ENCODE peak calls at places on chromosome 14, in seven cellular contexts. One of them, this sample, is unnamed.

GRCh38 chr14:34030864-34031263 is 80.0 kb upstream of the EGLN3 start:
- DNase-seq in anterior cingulate cortex: peak; percentile 8
- DNase-seq in RWPE1: no peak
- DNase-seq in hippocampal formation: peak; percentile 24
- DNase-seq in CD4-positive, alpha-beta T cell: no peak
- DNase-seq in endothelial cell: no peak
- DNase-seq in Daoy: peak; percentile 20
- DNase-seq in this sample: no peak

GRCh38 chr14:99128185-99128584 is 143.8 kb downstream of the BCL11B start:
- DNase-seq in Daoy: no peak
- DNase-seq in anterior cingulate cortex: no peak
- DNase-seq in RWPE1: no peak
- DNase-seq in endothelial cell: peak; percentile 1
- DNase-seq in hippocampal formation: no peak
- DNase-seq in CD4-positive, alpha-beta T cell: no peak
- DNase-seq in this sample: no peak

GRCh38 chr14:77598366-77599050 is 17.9 kb downstream of the SPTLC2 start:
- DNase-seq in endothelial cell: no peak
- DNase-seq in anterior cingulate cortex: no peak
- DNase-seq in hippocampal formation: no peak
- DNase-seq in RWPE1: no peak
- DNase-seq in CD4-positive, alpha-beta T cell: peak; percentile 15
- DNase-seq in Daoy: no peak
- DNase-seq in this sample: no peak

GRCh38 chr14:87756661-87757060 is 236.3 kb downstream of the GALC start:
- DNase-seq in RWPE1: no peak
- DNase-seq in anterior cingulate cortex: no peak
- DNase-seq in CD4-positive, alpha-beta T cell: no peak
- DNase-seq in endothelial cell: no peak
- DNase-seq in hippocampal formation: no peak
- DNase-seq in Daoy: no peak
- DNase-seq in this sample: no peak

GRCh38 chr14:23525611-23526010 is 26.0 kb downstream of the ZFHX2 start:
- DNase-seq in CD4-positive, alpha-beta T cell: no peak
- DNase-seq in endothelial cell: no peak
- DNase-seq in hippocampal formation: no peak
- DNase-seq in RWPE1: no peak
- DNase-seq in anterior cingulate cortex: no peak
- DNase-seq in Daoy: no peak
- DNase-seq in this sample: no peak

GRCh38 chr14:103296007-103296406 is 38.0 kb upstream of the EIF5 start:
- DNase-seq in anterior cingulate cortex: no peak
- DNase-seq in CD4-positive, alpha-beta T cell: no peak
- DNase-seq in endothelial cell: no peak
- DNase-seq in Daoy: peak; percentile 71
- DNase-seq in RWPE1: no peak
- DNase-seq in hippocampal formation: no peak
- DNase-seq in this sample: peak; percentile 85

GRCh38 chr14:104747876-104748275 is 5.1 kb upstream of the SIVA1 start:
- DNase-seq in anterior cingulate cortex: no peak
- DNase-seq in endothelial cell: no peak
- DNase-seq in RWPE1: no peak
- DNase-seq in hippocampal formation: no peak
- DNase-seq in Daoy: no peak
- DNase-seq in CD4-positive, alpha-beta T cell: no peak
- DNase-seq in this sample: no peak

GRCh38 chr14:72792051-72792788 is 101.7 kb downstream of the DPF3 start:
- DNase-seq in hippocampal formation: peak; percentile 58
- DNase-seq in endothelial cell: no peak
- DNase-seq in Daoy: no peak
- DNase-seq in RWPE1: no peak
- DNase-seq in CD4-positive, alpha-beta T cell: no peak
- DNase-seq in anterior cingulate cortex: peak; percentile 64
- DNase-seq in this sample: no peak

GRCh38 chr14:90774316-90774715 is 41.9 kb downstream of the TTC7B start:
- DNase-seq in anterior cingulate cortex: no peak
- DNase-seq in endothelial cell: no peak
- DNase-seq in hippocampal formation: no peak
- DNase-seq in CD4-positive, alpha-beta T cell: no peak
- DNase-seq in RWPE1: no peak
- DNase-seq in Daoy: no peak
- DNase-seq in this sample: no peak

GRCh38 chr14:23405516-23406025 is 2.5 kb downstream of the MYH6 start:
- DNase-seq in anterior cingulate cortex: no peak
- DNase-seq in Daoy: no peak
- DNase-seq in endothelial cell: no peak
- DNase-seq in hippocampal formation: no peak
- DNase-seq in CD4-positive, alpha-beta T cell: no peak
- DNase-seq in RWPE1: no peak
- DNase-seq in this sample: no peak

GRCh38 chr14:78902010-78902623 is 731.9 kb downstream of the NRXN3 start:
- DNase-seq in endothelial cell: peak; percentile 66
- DNase-seq in Daoy: no peak
- DNase-seq in anterior cingulate cortex: peak; percentile 38
- DNase-seq in CD4-positive, alpha-beta T cell: no peak
- DNase-seq in hippocampal formation: peak; percentile 69
- DNase-seq in RWPE1: no peak
- DNase-seq in this sample: peak; percentile 51

GRCh38 chr14:60160422-60160821 is 4.8 kb downstream of the DHRS7 start:
- DNase-seq in CD4-positive, alpha-beta T cell: no peak
- DNase-seq in hippocampal formation: no peak
- DNase-seq in endothelial cell: no peak
- DNase-seq in anterior cingulate cortex: no peak
- DNase-seq in RWPE1: no peak
- DNase-seq in Daoy: no peak
- DNase-seq in this sample: no peak

GRCh38 chr14:50062438-50063039 is 53.8 kb downstream of the VCPKMT start:
- DNase-seq in hippocampal formation: no peak
- DNase-seq in CD4-positive, alpha-beta T cell: peak; percentile 89
- DNase-seq in anterior cingulate cortex: no peak
- DNase-seq in Daoy: peak; percentile 89
- DNase-seq in endothelial cell: no peak
- DNase-seq in RWPE1: peak; percentile 76
- DNase-seq in this sample: peak; percentile 80

GRCh38 chr14:78135450-78135891 is 34.7 kb upstream of the NRXN3 start:
- DNase-seq in endothelial cell: no peak
- DNase-seq in RWPE1: peak; percentile 54
- DNase-seq in anterior cingulate cortex: no peak
- DNase-seq in CD4-positive, alpha-beta T cell: no peak
- DNase-seq in hippocampal formation: no peak
- DNase-seq in Daoy: peak; percentile 66
- DNase-seq in this sample: peak; percentile 11

GRCh38 chr14:39145266-39145966 is 24.7 kb downstream of the TRAPPC6B start:
- DNase-seq in hippocampal formation: no peak
- DNase-seq in CD4-positive, alpha-beta T cell: no peak
- DNase-seq in anterior cingulate cortex: no peak
- DNase-seq in RWPE1: no peak
- DNase-seq in Daoy: no peak
- DNase-seq in endothelial cell: no peak
- DNase-seq in this sample: no peak

GRCh38 chr14:106657460-106657859 is 1131.1 kb downstream of the TMEM121 start:
- DNase-seq in hippocampal formation: no peak
- DNase-seq in CD4-positive, alpha-beta T cell: peak; percentile 40
- DNase-seq in RWPE1: no peak
- DNase-seq in endothelial cell: no peak
- DNase-seq in Daoy: no peak
- DNase-seq in anterior cingulate cortex: no peak
- DNase-seq in this sample: no peak

GRCh38 chr14:81837304-81837703 is 303.7 kb upstream of the SEL1L start:
- DNase-seq in CD4-positive, alpha-beta T cell: no peak
- DNase-seq in RWPE1: no peak
- DNase-seq in anterior cingulate cortex: no peak
- DNase-seq in Daoy: no peak
- DNase-seq in endothelial cell: no peak
- DNase-seq in hippocampal formation: no peak
- DNase-seq in this sample: no peak

GRCh38 chr14:77376380-77376770 is 519 bp downstream of the TMED8 start:
- DNase-seq in Daoy: peak; percentile 33
- DNase-seq in hippocampal formation: no peak
- DNase-seq in RWPE1: no peak
- DNase-seq in CD4-positive, alpha-beta T cell: peak; percentile 17
- DNase-seq in anterior cingulate cortex: peak; percentile 30
- DNase-seq in endothelial cell: peak; percentile 4
- DNase-seq in this sample: peak; percentile 37

GRCh38 chr14:103031956-103032355 is 25.4 kb downstream of the CDC42BPB start:
- DNase-seq in RWPE1: no peak
- DNase-seq in endothelial cell: peak; percentile 29
- DNase-seq in Daoy: no peak
- DNase-seq in hippocampal formation: no peak
- DNase-seq in CD4-positive, alpha-beta T cell: no peak
- DNase-seq in anterior cingulate cortex: no peak
- DNase-seq in this sample: peak; percentile 38

GRCh38 chr14:23071244-23071974 is 14.1 kb upstream of the CDH24 start:
- DNase-seq in hippocampal formation: no peak
- DNase-seq in anterior cingulate cortex: no peak
- DNase-seq in Daoy: peak; percentile 96
- DNase-seq in endothelial cell: peak; percentile 81
- DNase-seq in RWPE1: peak; percentile 91
- DNase-seq in CD4-positive, alpha-beta T cell: peak; percentile 71
- DNase-seq in this sample: peak; percentile 91

GRCh38 chr14:103716899-103717411 is 1.3 kb downstream of the ZFYVE21 start:
- DNase-seq in CD4-positive, alpha-beta T cell: no peak
- DNase-seq in RWPE1: no peak
- DNase-seq in endothelial cell: no peak
- DNase-seq in anterior cingulate cortex: no peak
- DNase-seq in hippocampal formation: no peak
- DNase-seq in Daoy: no peak
- DNase-seq in this sample: no peak

GRCh38 chr14:55697358-55697985 is 117.5 kb downstream of the KTN1 start:
- DNase-seq in CD4-positive, alpha-beta T cell: no peak
- DNase-seq in anterior cingulate cortex: no peak
- DNase-seq in Daoy: no peak
- DNase-seq in endothelial cell: no peak
- DNase-seq in RWPE1: no peak
- DNase-seq in hippocampal formation: no peak
- DNase-seq in this sample: no peak

GRCh38 chr14:65729547-65729946 is 317.0 kb downstream of the FUT8 start:
- DNase-seq in endothelial cell: no peak
- DNase-seq in CD4-positive, alpha-beta T cell: no peak
- DNase-seq in Daoy: no peak
- DNase-seq in RWPE1: no peak
- DNase-seq in anterior cingulate cortex: no peak
- DNase-seq in hippocampal formation: no peak
- DNase-seq in this sample: no peak

GRCh38 chr14:64303471-64303917 is 9.3 kb upstream of the ESR2 start:
- DNase-seq in CD4-positive, alpha-beta T cell: no peak
- DNase-seq in endothelial cell: no peak
- DNase-seq in anterior cingulate cortex: no peak
- DNase-seq in RWPE1: peak; percentile 64
- DNase-seq in hippocampal formation: peak; percentile 71
- DNase-seq in Daoy: peak; percentile 44
- DNase-seq in this sample: peak; percentile 79

GRCh38 chr14:23101213-23101970 is 3.4 kb downstream of the CIROP start:
- DNase-seq in anterior cingulate cortex: no peak
- DNase-seq in RWPE1: no peak
- DNase-seq in hippocampal formation: no peak
- DNase-seq in endothelial cell: no peak
- DNase-seq in Daoy: no peak
- DNase-seq in CD4-positive, alpha-beta T cell: no peak
- DNase-seq in this sample: no peak

GRCh38 chr14:91138511-91139359 is 24.9 kb downstream of the DGLUCY start:
- DNase-seq in endothelial cell: peak; percentile 47
- DNase-seq in RWPE1: peak; percentile 16
- DNase-seq in CD4-positive, alpha-beta T cell: peak; percentile 26
- DNase-seq in hippocampal formation: no peak
- DNase-seq in anterior cingulate cortex: no peak
- DNase-seq in Daoy: peak; percentile 42
- DNase-seq in this sample: peak; percentile 54

GRCh38 chr14:90444077-90444696 is 47.4 kb downstream of the CALM1 start:
- DNase-seq in CD4-positive, alpha-beta T cell: no peak
- DNase-seq in Daoy: no peak
- DNase-seq in RWPE1: peak; percentile 86
- DNase-seq in endothelial cell: no peak
- DNase-seq in anterior cingulate cortex: no peak
- DNase-seq in hippocampal formation: peak; percentile 17
- DNase-seq in this sample: peak; percentile 27

GRCh38 chr14:69895109-69895508 is 15.9 kb downstream of the SMOC1 start:
- DNase-seq in CD4-positive, alpha-beta T cell: no peak
- DNase-seq in RWPE1: no peak
- DNase-seq in hippocampal formation: no peak
- DNase-seq in anterior cingulate cortex: no peak
- DNase-seq in Daoy: no peak
- DNase-seq in endothelial cell: no peak
- DNase-seq in this sample: no peak

GRCh38 chr14:102581193-102581592 is 11.3 kb upstream of the RCOR1 start:
- DNase-seq in anterior cingulate cortex: no peak
- DNase-seq in CD4-positive, alpha-beta T cell: no peak
- DNase-seq in endothelial cell: no peak
- DNase-seq in Daoy: no peak
- DNase-seq in RWPE1: no peak
- DNase-seq in hippocampal formation: no peak
- DNase-seq in this sample: no peak

GRCh38 chr14:86708846-86709339 is 1178.9 kb downstream of the FLRT2 start:
- DNase-seq in anterior cingulate cortex: no peak
- DNase-seq in Daoy: no peak
- DNase-seq in hippocampal formation: no peak
- DNase-seq in RWPE1: no peak
- DNase-seq in endothelial cell: no peak
- DNase-seq in CD4-positive, alpha-beta T cell: no peak
- DNase-seq in this sample: no peak

GRCh38 chr14:55533960-55534359 is 46.0 kb upstream of the KTN1 start:
- DNase-seq in anterior cingulate cortex: no peak
- DNase-seq in Daoy: no peak
- DNase-seq in RWPE1: peak; percentile 66
- DNase-seq in hippocampal formation: no peak
- DNase-seq in endothelial cell: no peak
- DNase-seq in CD4-positive, alpha-beta T cell: no peak
- DNase-seq in this sample: no peak

GRCh38 chr14:62674833-62675232 is 370.4 kb downstream of the KCNH5 start:
- DNase-seq in hippocampal formation: no peak
- DNase-seq in Daoy: no peak
- DNase-seq in CD4-positive, alpha-beta T cell: no peak
- DNase-seq in RWPE1: no peak
- DNase-seq in endothelial cell: no peak
- DNase-seq in anterior cingulate cortex: no peak
- DNase-seq in this sample: no peak

GRCh38 chr14:101116486-101117130 is 213.1 kb upstream of the RTL1 start:
- DNase-seq in CD4-positive, alpha-beta T cell: no peak
- DNase-seq in Daoy: no peak
- DNase-seq in RWPE1: no peak
- DNase-seq in hippocampal formation: no peak
- DNase-seq in endothelial cell: no peak
- DNase-seq in anterior cingulate cortex: no peak
- DNase-seq in this sample: no peak

GRCh38 chr14:69582207-69582606 is 7.5 kb upstream of the CCDC177 start:
- DNase-seq in endothelial cell: no peak
- DNase-seq in Daoy: no peak
- DNase-seq in CD4-positive, alpha-beta T cell: no peak
- DNase-seq in hippocampal formation: no peak
- DNase-seq in RWPE1: no peak
- DNase-seq in anterior cingulate cortex: no peak
- DNase-seq in this sample: peak; percentile 65

GRCh38 chr14:59904184-59904583 is 15.8 kb upstream of the LRRC9 start:
- DNase-seq in Daoy: no peak
- DNase-seq in endothelial cell: no peak
- DNase-seq in anterior cingulate cortex: no peak
- DNase-seq in RWPE1: no peak
- DNase-seq in hippocampal formation: no peak
- DNase-seq in CD4-positive, alpha-beta T cell: no peak
- DNase-seq in this sample: no peak

GRCh38 chr14:94144765-94145164 is 15.4 kb upstream of the IFI27L2 start:
- DNase-seq in endothelial cell: no peak
- DNase-seq in CD4-positive, alpha-beta T cell: no peak
- DNase-seq in anterior cingulate cortex: no peak
- DNase-seq in Daoy: no peak
- DNase-seq in hippocampal formation: no peak
- DNase-seq in RWPE1: no peak
- DNase-seq in this sample: no peak

This sample was measured in ELR.